ENCODE peak calls at places on chromosomes 4 and X, in ten cellular contexts. One of them, this sample, is unnamed.

GRCh38 chrX:153651540-153652079 is 4.6 kb downstream of the DUSP9 start:
- DNase-seq in A549: peak
- DNase-seq in breast epithelium: no peak
- DNase-seq in left lung: no peak
- DNase-seq in right lobe of liver: peak
- DNase-seq in colonic mucosa: no peak
- DNase-seq in AG04450: no peak
- DNase-seq in tibial artery: no peak
- DNase-seq in ovary: no peak
- DNase-seq in dorsolateral prefrontal cortex: no peak
- DNase-seq in this sample: no peak

GRCh38 chr4:90357117-90357710 is 230.0 kb downstream of the CCSER1 start:
- DNase-seq in A549: peak
- DNase-seq in breast epithelium: no peak
- DNase-seq in left lung: no peak
- DNase-seq in right lobe of liver: no peak
- DNase-seq in colonic mucosa: no peak
- DNase-seq in AG04450: peak
- DNase-seq in tibial artery: no peak
- DNase-seq in ovary: no peak
- DNase-seq in dorsolateral prefrontal cortex: no peak
- DNase-seq in this sample: no peak

GRCh38 chr4:154137320-154137905 is 348.5 kb upstream of the SFRP2 start:
- DNase-seq in A549: no peak
- DNase-seq in breast epithelium: no peak
- DNase-seq in left lung: no peak
- DNase-seq in right lobe of liver: no peak
- DNase-seq in colonic mucosa: no peak
- DNase-seq in AG04450: no peak
- DNase-seq in tibial artery: no peak
- DNase-seq in ovary: no peak
- DNase-seq in dorsolateral prefrontal cortex: no peak
- DNase-seq in this sample: no peak

GRCh38 chrX:2954541-2954940 is 25.4 kb upstream of the ARSD start:
- DNase-seq in A549: no peak
- DNase-seq in breast epithelium: no peak
- DNase-seq in left lung: no peak
- DNase-seq in right lobe of liver: no peak
- DNase-seq in colonic mucosa: no peak
- DNase-seq in AG04450: no peak
- DNase-seq in tibial artery: no peak
- DNase-seq in ovary: no peak
- DNase-seq in dorsolateral prefrontal cortex: no peak
- DNase-seq in this sample: no peak

GRCh38 chr4:138308421-138308820 is 66.3 kb upstream of the SLC7A11 start:
- DNase-seq in A549: no peak
- DNase-seq in breast epithelium: peak
- DNase-seq in left lung: no peak
- DNase-seq in right lobe of liver: no peak
- DNase-seq in colonic mucosa: no peak
- DNase-seq in AG04450: no peak
- DNase-seq in tibial artery: no peak
- DNase-seq in ovary: no peak
- DNase-seq in dorsolateral prefrontal cortex: no peak
- DNase-seq in this sample: no peak

GRCh38 chr4:89837385-89837995 is 529 bp upstream of the SNCA start:
- DNase-seq in A549: peak
- DNase-seq in breast epithelium: no peak
- DNase-seq in left lung: peak
- DNase-seq in right lobe of liver: no peak
- DNase-seq in colonic mucosa: peak
- DNase-seq in AG04450: no peak
- DNase-seq in tibial artery: no peak
- DNase-seq in ovary: peak
- DNase-seq in dorsolateral prefrontal cortex: peak
- DNase-seq in this sample: no peak

GRCh38 chrX:11172413-11172812 is 61.3 kb downstream of the HCCS start:
- DNase-seq in A549: no peak
- DNase-seq in breast epithelium: no peak
- DNase-seq in left lung: no peak
- DNase-seq in right lobe of liver: no peak
- DNase-seq in colonic mucosa: no peak
- DNase-seq in AG04450: no peak
- DNase-seq in tibial artery: no peak
- DNase-seq in ovary: no peak
- DNase-seq in dorsolateral prefrontal cortex: no peak
- DNase-seq in this sample: no peak

GRCh38 chr4:81786063-81786763 is 314.5 kb upstream of the RASGEF1B start:
- DNase-seq in A549: no peak
- DNase-seq in breast epithelium: no peak
- DNase-seq in left lung: no peak
- DNase-seq in right lobe of liver: peak
- DNase-seq in colonic mucosa: peak
- DNase-seq in AG04450: no peak
- DNase-seq in tibial artery: no peak
- DNase-seq in ovary: no peak
- DNase-seq in dorsolateral prefrontal cortex: no peak
- DNase-seq in this sample: peak

GRCh38 chrX:39157796-39158195 is 356.5 kb downstream of the MID1IP1 start:
- DNase-seq in A549: no peak
- DNase-seq in breast epithelium: no peak
- DNase-seq in left lung: no peak
- DNase-seq in right lobe of liver: no peak
- DNase-seq in colonic mucosa: no peak
- DNase-seq in AG04450: no peak
- DNase-seq in tibial artery: no peak
- DNase-seq in ovary: no peak
- DNase-seq in dorsolateral prefrontal cortex: no peak
- DNase-seq in this sample: no peak

GRCh38 chr4:175998782-175999181 is 66.9 kb upstream of the WDR17 start:
- DNase-seq in A549: no peak
- DNase-seq in breast epithelium: no peak
- DNase-seq in left lung: no peak
- DNase-seq in right lobe of liver: no peak
- DNase-seq in colonic mucosa: no peak
- DNase-seq in AG04450: no peak
- DNase-seq in tibial artery: no peak
- DNase-seq in ovary: no peak
- DNase-seq in dorsolateral prefrontal cortex: no peak
- DNase-seq in this sample: no peak

GRCh38 chr4:157961591-157961990 is 211.2 kb downstream of the GASK1B start:
- DNase-seq in A549: no peak
- DNase-seq in breast epithelium: no peak
- DNase-seq in left lung: no peak
- DNase-seq in right lobe of liver: no peak
- DNase-seq in colonic mucosa: no peak
- DNase-seq in AG04450: no peak
- DNase-seq in tibial artery: no peak
- DNase-seq in ovary: no peak
- DNase-seq in dorsolateral prefrontal cortex: no peak
- DNase-seq in this sample: no peak

GRCh38 chrX:1368385-1368698 is 23.6 kb downstream of the SLC25A6 start:
- DNase-seq in A549: no peak
- DNase-seq in breast epithelium: no peak
- DNase-seq in left lung: no peak
- DNase-seq in right lobe of liver: no peak
- DNase-seq in colonic mucosa: no peak
- DNase-seq in AG04450: no peak
- DNase-seq in tibial artery: no peak
- DNase-seq in ovary: no peak
- DNase-seq in dorsolateral prefrontal cortex: no peak
- DNase-seq in this sample: no peak

GRCh38 chr4:114694770-114695169 is 96.2 kb downstream of the UGT8 start:
- DNase-seq in A549: no peak
- DNase-seq in breast epithelium: no peak
- DNase-seq in left lung: no peak
- DNase-seq in right lobe of liver: no peak
- DNase-seq in colonic mucosa: no peak
- DNase-seq in AG04450: no peak
- DNase-seq in tibial artery: no peak
- DNase-seq in ovary: no peak
- DNase-seq in dorsolateral prefrontal cortex: no peak
- DNase-seq in this sample: no peak

GRCh38 chr4:151727365-151727764 is 33.4 kb downstream of the GATB start:
- DNase-seq in A549: no peak
- DNase-seq in breast epithelium: no peak
- DNase-seq in left lung: no peak
- DNase-seq in right lobe of liver: no peak
- DNase-seq in colonic mucosa: no peak
- DNase-seq in AG04450: no peak
- DNase-seq in tibial artery: no peak
- DNase-seq in ovary: no peak
- DNase-seq in dorsolateral prefrontal cortex: no peak
- DNase-seq in this sample: no peak

GRCh38 chr4:115331241-115331640 is 217.8 kb upstream of the NDST4 start:
- DNase-seq in A549: no peak
- DNase-seq in breast epithelium: no peak
- DNase-seq in left lung: no peak
- DNase-seq in right lobe of liver: no peak
- DNase-seq in colonic mucosa: no peak
- DNase-seq in AG04450: no peak
- DNase-seq in tibial artery: no peak
- DNase-seq in ovary: no peak
- DNase-seq in dorsolateral prefrontal cortex: no peak
- DNase-seq in this sample: no peak

GRCh38 chr4:3418029-3418762 is 23.6 kb upstream of the HGFAC start:
- DNase-seq in A549: no peak
- DNase-seq in breast epithelium: no peak
- DNase-seq in left lung: peak
- DNase-seq in right lobe of liver: peak
- DNase-seq in colonic mucosa: no peak
- DNase-seq in AG04450: no peak
- DNase-seq in tibial artery: no peak
- DNase-seq in ovary: no peak
- DNase-seq in dorsolateral prefrontal cortex: no peak
- DNase-seq in this sample: no peak
- TF ChIP-seq CTCF in A549: peak
- TF ChIP-seq CTCF in breast epithelium: no peak
- TF ChIP-seq CTCF in left lung: no peak
- TF ChIP-seq CTCF in right lobe of liver: peak
- TF ChIP-seq CTCF in colonic mucosa: no peak
- TF ChIP-seq CTCF in AG04450: no peak
- TF ChIP-seq CTCF in tibial artery: no peak
- TF ChIP-seq CTCF in ovary: no peak
- TF ChIP-seq CTCF in dorsolateral prefrontal cortex: no peak
- TF ChIP-seq CTCF in this sample: no peak

GRCh38 chr4:76194325-76194724 is 19.3 kb downstream of the SCARB2 start:
- DNase-seq in A549: peak
- DNase-seq in breast epithelium: no peak
- DNase-seq in left lung: no peak
- DNase-seq in right lobe of liver: no peak
- DNase-seq in colonic mucosa: no peak
- DNase-seq in AG04450: peak
- DNase-seq in tibial artery: peak
- DNase-seq in ovary: no peak
- DNase-seq in dorsolateral prefrontal cortex: no peak
- DNase-seq in this sample: no peak
- H3K27ac ChIP-seq in A549: no peak
- H3K27ac ChIP-seq in breast epithelium: peak
- H3K27ac ChIP-seq in left lung: peak
- H3K27ac ChIP-seq in right lobe of liver: peak
- H3K27ac ChIP-seq in colonic mucosa: no peak
- H3K27ac ChIP-seq in AG04450: peak
- H3K27ac ChIP-seq in tibial artery: peak
- H3K27ac ChIP-seq in ovary: no peak
- H3K27ac ChIP-seq in dorsolateral prefrontal cortex: peak
- H3K27ac ChIP-seq in this sample: peak

GRCh38 chr4:122764808-122765189 is 32.3 kb downstream of the BBS12 start:
- DNase-seq in A549: no peak
- DNase-seq in breast epithelium: no peak
- DNase-seq in left lung: no peak
- DNase-seq in right lobe of liver: no peak
- DNase-seq in colonic mucosa: no peak
- DNase-seq in AG04450: peak
- DNase-seq in tibial artery: no peak
- DNase-seq in ovary: no peak
- DNase-seq in dorsolateral prefrontal cortex: no peak
- DNase-seq in this sample: no peak
- TF ChIP-seq CTCF in A549: no peak
- TF ChIP-seq CTCF in breast epithelium: no peak
- TF ChIP-seq CTCF in left lung: no peak
- TF ChIP-seq CTCF in right lobe of liver: no peak
- TF ChIP-seq CTCF in colonic mucosa: no peak
- TF ChIP-seq CTCF in AG04450: no peak
- TF ChIP-seq CTCF in tibial artery: no peak
- TF ChIP-seq CTCF in ovary: no peak
- TF ChIP-seq CTCF in dorsolateral prefrontal cortex: no peak
- TF ChIP-seq CTCF in this sample: no peak

GRCh38 chrX:72041901-72042859 is 89.5 kb downstream of the RTL5 start:
- DNase-seq in A549: no peak
- DNase-seq in breast epithelium: no peak
- DNase-seq in left lung: no peak
- DNase-seq in right lobe of liver: no peak
- DNase-seq in colonic mucosa: no peak
- DNase-seq in AG04450: no peak
- DNase-seq in tibial artery: no peak
- DNase-seq in ovary: peak
- DNase-seq in dorsolateral prefrontal cortex: no peak
- DNase-seq in this sample: no peak
- H3K27ac ChIP-seq in A549: no peak
- H3K27ac ChIP-seq in breast epithelium: peak
- H3K27ac ChIP-seq in left lung: peak
- H3K27ac ChIP-seq in right lobe of liver: no peak
- H3K27ac ChIP-seq in colonic mucosa: no peak
- H3K27ac ChIP-seq in AG04450: peak
- H3K27ac ChIP-seq in tibial artery: peak
- H3K27ac ChIP-seq in ovary: peak
- H3K27ac ChIP-seq in dorsolateral prefrontal cortex: peak
- H3K27ac ChIP-seq in this sample: peak

DNA sequence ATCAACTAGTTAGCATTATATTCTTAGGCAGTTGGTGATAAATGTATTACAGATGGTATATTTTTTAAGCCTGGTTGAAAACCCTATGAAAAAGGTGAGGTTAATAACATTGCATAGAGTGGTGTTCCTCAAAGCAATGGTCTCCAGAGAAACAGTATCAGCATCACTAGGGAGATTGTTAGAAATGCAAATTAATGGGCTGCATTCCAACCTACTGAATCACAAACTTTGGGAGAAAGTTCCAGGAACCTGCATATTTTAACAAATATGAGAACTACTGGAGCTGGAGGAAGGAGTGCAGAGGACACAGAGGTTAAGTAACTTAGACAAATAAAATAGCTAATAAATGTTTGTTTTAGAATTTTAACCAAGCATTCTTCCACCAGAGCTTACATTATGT is 166.9 kb upstream of the PCDH10 start:
- DNase-seq in A549: no peak
- DNase-seq in breast epithelium: no peak
- DNase-seq in left lung: no peak
- DNase-seq in right lobe of liver: no peak
- DNase-seq in colonic mucosa: no peak
- DNase-seq in AG04450: no peak
- DNase-seq in tibial artery: no peak
- DNase-seq in ovary: no peak
- DNase-seq in dorsolateral prefrontal cortex: no peak
- DNase-seq in this sample: no peak
- TF ChIP-seq CTCF in A549: no peak
- TF ChIP-seq CTCF in breast epithelium: no peak
- TF ChIP-seq CTCF in left lung: no peak
- TF ChIP-seq CTCF in right lobe of liver: no peak
- TF ChIP-seq CTCF in colonic mucosa: no peak
- TF ChIP-seq CTCF in AG04450: no peak
- TF ChIP-seq CTCF in tibial artery: no peak
- TF ChIP-seq CTCF in ovary: no peak
- TF ChIP-seq CTCF in dorsolateral prefrontal cortex: no peak
- TF ChIP-seq CTCF in this sample: no peak

This sample was measured in transverse colon.